ENCODE peak calls at places on chromosome 4, in five cellular contexts. One of them, this sample, is unnamed.

GRCh38 chr4:140930556-140930955 is 174.4 kb upstream of the TBC1D9 start:
- DNase-seq in NCI-H146: no peak
- DNase-seq in HT-29: no peak
- DNase-seq in astrocyte of the hippocampus: no peak
- DNase-seq in NCI-H1694 treated with DMSO at 0.1 percent for 48 hours: no peak
- DNase-seq in this sample: no peak

GRCh38 chr4:142660728-142661127 is 185.4 kb downstream of the INPP4B start:
- DNase-seq in NCI-H146: no peak
- DNase-seq in HT-29: no peak
- DNase-seq in astrocyte of the hippocampus: no peak
- DNase-seq in NCI-H1694 treated with DMSO at 0.1 percent for 48 hours: no peak
- DNase-seq in this sample: no peak

GRCh38 chr4:152850377-152850776 is 70.6 kb downstream of the ARFIP1 start:
- DNase-seq in NCI-H146: no peak
- DNase-seq in HT-29: peak; percentile 21
- DNase-seq in astrocyte of the hippocampus: peak; percentile 31
- DNase-seq in NCI-H1694 treated with DMSO at 0.1 percent for 48 hours: no peak
- DNase-seq in this sample: peak; percentile 81

GRCh38 chr4:8775751-8776355 is 95.8 kb downstream of the HMX1 start:
- DNase-seq in NCI-H146: no peak
- DNase-seq in HT-29: no peak
- DNase-seq in astrocyte of the hippocampus: no peak
- DNase-seq in NCI-H1694 treated with DMSO at 0.1 percent for 48 hours: no peak
- DNase-seq in this sample: no peak

GRCh38 chr4:81052119-81053068 is 21.9 kb downstream of the BMP3 start:
- DNase-seq in NCI-H146: peak; percentile 59
- DNase-seq in HT-29: peak; percentile 93
- DNase-seq in astrocyte of the hippocampus: peak; percentile 75
- DNase-seq in NCI-H1694 treated with DMSO at 0.1 percent for 48 hours: peak; percentile 48
- DNase-seq in this sample: no peak

GRCh38 chr4:40307627-40308497 is 27.3 kb upstream of the CHRNA9 start:
- DNase-seq in NCI-H146: no peak
- DNase-seq in HT-29: no peak
- DNase-seq in astrocyte of the hippocampus: no peak
- DNase-seq in NCI-H1694 treated with DMSO at 0.1 percent for 48 hours: no peak
- DNase-seq in this sample: no peak

GRCh38 chr4:14566518-14566917 is 435.8 kb upstream of the CPEB2 start:
- DNase-seq in NCI-H146: no peak
- DNase-seq in HT-29: no peak
- DNase-seq in astrocyte of the hippocampus: peak; percentile 38
- DNase-seq in NCI-H1694 treated with DMSO at 0.1 percent for 48 hours: no peak
- DNase-seq in this sample: peak; percentile 34

GRCh38 chr4:30912098-30912719 is 192.0 kb downstream of the PCDH7 start:
- DNase-seq in NCI-H146: no peak
- DNase-seq in HT-29: no peak
- DNase-seq in astrocyte of the hippocampus: peak; percentile 57
- DNase-seq in NCI-H1694 treated with DMSO at 0.1 percent for 48 hours: no peak
- DNase-seq in this sample: no peak

GRCh38 chr4:43352859-43353258 is 460.3 kb downstream of the GRXCR1 start:
- DNase-seq in NCI-H146: no peak
- DNase-seq in HT-29: no peak
- DNase-seq in astrocyte of the hippocampus: no peak
- DNase-seq in NCI-H1694 treated with DMSO at 0.1 percent for 48 hours: no peak
- DNase-seq in this sample: no peak

GRCh38 chr4:26000274-26000950 is 86.4 kb downstream of the SMIM20 start:
- DNase-seq in NCI-H146: no peak
- DNase-seq in HT-29: no peak
- DNase-seq in astrocyte of the hippocampus: peak; percentile 26
- DNase-seq in NCI-H1694 treated with DMSO at 0.1 percent for 48 hours: no peak
- DNase-seq in this sample: no peak

GRCh38 chr4:183636488-183636887 is 22.5 kb downstream of the RWDD4 start:
- DNase-seq in NCI-H146: no peak
- DNase-seq in HT-29: peak; percentile 43
- DNase-seq in astrocyte of the hippocampus: no peak
- DNase-seq in NCI-H1694 treated with DMSO at 0.1 percent for 48 hours: peak; percentile 24
- DNase-seq in this sample: no peak

GRCh38 chr4:73761856-73762255 is 21.5 kb downstream of the CXCL8 start:
- DNase-seq in NCI-H146: no peak
- DNase-seq in HT-29: no peak
- DNase-seq in astrocyte of the hippocampus: no peak
- DNase-seq in NCI-H1694 treated with DMSO at 0.1 percent for 48 hours: no peak
- DNase-seq in this sample: no peak

GRCh38 chr4:16116493-16116990 is 32.7 kb upstream of the PROM1 start:
- DNase-seq in NCI-H146: peak; percentile 91
- DNase-seq in HT-29: no peak
- DNase-seq in astrocyte of the hippocampus: no peak
- DNase-seq in NCI-H1694 treated with DMSO at 0.1 percent for 48 hours: no peak
- DNase-seq in this sample: no peak

GRCh38 chr4:8697826-8698225 is 105.3 kb downstream of the CPZ start:
- DNase-seq in NCI-H146: no peak
- DNase-seq in HT-29: no peak
- DNase-seq in astrocyte of the hippocampus: no peak
- DNase-seq in NCI-H1694 treated with DMSO at 0.1 percent for 48 hours: no peak
- DNase-seq in this sample: no peak

GRCh38 chr4:87356832-87357526 is 34.0 kb downstream of the HSD17B11 start:
- DNase-seq in NCI-H146: no peak
- DNase-seq in HT-29: no peak
- DNase-seq in astrocyte of the hippocampus: no peak
- DNase-seq in NCI-H1694 treated with DMSO at 0.1 percent for 48 hours: no peak
- DNase-seq in this sample: peak; percentile 51

GRCh38 chr4:155433636-155434360 is 57.0 kb upstream of the MAP9 start:
- DNase-seq in NCI-H146: no peak
- DNase-seq in HT-29: no peak
- DNase-seq in astrocyte of the hippocampus: no peak
- DNase-seq in NCI-H1694 treated with DMSO at 0.1 percent for 48 hours: no peak
- DNase-seq in this sample: peak; percentile 90

GRCh38 chr4:38511702-38512101 is 152.3 kb upstream of the KLF3 start:
- DNase-seq in NCI-H146: no peak
- DNase-seq in HT-29: no peak
- DNase-seq in astrocyte of the hippocampus: no peak
- DNase-seq in NCI-H1694 treated with DMSO at 0.1 percent for 48 hours: no peak
- DNase-seq in this sample: no peak

GRCh38 chr4:45621926-45622325 is 501.9 kb downstream of the GABRG1 start:
- DNase-seq in NCI-H146: no peak
- DNase-seq in HT-29: peak; percentile 19
- DNase-seq in astrocyte of the hippocampus: peak; percentile 17
- DNase-seq in NCI-H1694 treated with DMSO at 0.1 percent for 48 hours: no peak
- DNase-seq in this sample: peak; percentile 85

GRCh38 chr4:175062183-175062592 is 144.0 kb downstream of the ADAM29 start:
- DNase-seq in NCI-H146: no peak
- DNase-seq in HT-29: no peak
- DNase-seq in astrocyte of the hippocampus: no peak
- DNase-seq in NCI-H1694 treated with DMSO at 0.1 percent for 48 hours: no peak
- DNase-seq in this sample: no peak

GRCh38 chr4:76212851-76213414 is 691 bp downstream of the SCARB2 start:
- DNase-seq in NCI-H146: peak; percentile 27
- DNase-seq in HT-29: peak; percentile 52
- DNase-seq in astrocyte of the hippocampus: no peak
- DNase-seq in NCI-H1694 treated with DMSO at 0.1 percent for 48 hours: no peak
- DNase-seq in this sample: no peak

GRCh38 chr4:30842689-30843088 is 122.5 kb downstream of the PCDH7 start:
- DNase-seq in NCI-H146: no peak
- DNase-seq in HT-29: no peak
- DNase-seq in astrocyte of the hippocampus: no peak
- DNase-seq in NCI-H1694 treated with DMSO at 0.1 percent for 48 hours: no peak
- DNase-seq in this sample: no peak

GRCh38 chr4:14254252-14254651 is 626.7 kb upstream of the BOD1L1 start:
- DNase-seq in NCI-H146: peak; percentile 32
- DNase-seq in HT-29: peak; percentile 61
- DNase-seq in astrocyte of the hippocampus: peak; percentile 36
- DNase-seq in NCI-H1694 treated with DMSO at 0.1 percent for 48 hours: no peak
- DNase-seq in this sample: peak; percentile 30